ENCODE peak calls at places on chromosomes 5 and 9, in ten cellular contexts. C is mesenteric fat pad; Y is astrocyte of the hippocampus; L is T-helper 1 cell; K is central memory CD4-positive, alpha-beta T cell; I is left ventricle myocardium superior; F is posterior cingulate gyrus; N is activated T-cell treated with anti-CD3 and anti-CD28 coated beads for 1 hour; P is activated CD4-positive, alpha-beta T cell treated with anti-CD3 and anti-CD28 coated beads, Interleukin-2, amount 50 U/mL, for 1 hour; J is fibroblast of mammary gland. T is an unnamed sample.

GRCh38 chr9:36987409-36987808 is 46.7 kb downstream of the PAX5 start:
- DNase-seq in J (no peak), Y (no peak), P (no peak), L (no peak), N (no peak), I (no peak), C (peak; percentile 30), F (no peak), K (no peak), T (no peak)

GRCh38 chr9:33229359-33230120 is 10.4 kb upstream of the SPINK4 start:
- DNase-seq in F (no peak), L (no peak), C (no peak), Y (no peak), K (no peak), P (no peak), J (no peak), I (no peak), N (no peak), T (no peak)

GRCh38 chr5:113480243-113480642 is 8.0 kb downstream of the MCC start:
- DNase-seq in J (peak; percentile 3), L (no peak), Y (no peak), P (no peak), K (no peak), F (no peak), N (no peak), I (no peak), C (no peak), T (no peak)

GRCh38 chr5:168152660-168153059 is 138.8 kb upstream of the WWC1 start:
- DNase-seq in Y (no peak), J (no peak), K (no peak), L (no peak), I (no peak), N (no peak), C (no peak), P (no peak), F (no peak), T (no peak)

GRCh38 chr5:95713960-95714710 is 17.0 kb upstream of the RHOBTB3 start:
- DNase-seq in I (no peak), P (no peak), K (no peak), Y (no peak), N (no peak), F (no peak), L (no peak), J (no peak), C (no peak), T (no peak)

GRCh38 chr5:19067741-19068140 is 920.3 kb downstream of the CDH18 start:
- DNase-seq in N (no peak), P (no peak), I (no peak), Y (no peak), C (no peak), L (no peak), F (no peak), J (no peak), K (no peak), T (no peak)

GRCh38 chr9:30075451-30076199 is 2308.8 kb upstream of the ACO1 start:
- DNase-seq in K (peak; percentile 16), I (no peak), N (no peak), Y (no peak), C (no peak), L (peak; percentile 67), F (no peak), P (no peak), J (peak; percentile 1), T (no peak)

GRCh38 chr5:174328626-174329299 is 283.3 kb downstream of the NSG2 start:
- DNase-seq in I (no peak), L (no peak), F (no peak), Y (peak; percentile 49), N (no peak), P (no peak), J (peak; percentile 17), C (peak; percentile 49), K (no peak), T (no peak)

GRCh38 chr5:80960531-80961375 is 590 bp downstream of the RASGRF2 start:
- DNase-seq in N (peak; percentile 29), K (peak; percentile 40), C (no peak), Y (peak; percentile 77), F (peak; percentile 80), P (peak; percentile 44), L (peak; percentile 53), J (no peak), I (peak; percentile 59), T (no peak)

GRCh38 chr9:121298689-121299112 is 30.7 kb downstream of the GSN start:
- DNase-seq in I (peak; percentile 49), C (no peak), F (no peak), Y (no peak), J (peak; percentile 64), N (no peak), L (no peak), P (no peak), K (no peak), T (no peak)

GRCh38 chr5:130624805-130625204 is 540.3 kb downstream of the HINT1 start:
- DNase-seq in C (no peak), Y (no peak), K (no peak), N (no peak), F (no peak), P (no peak), L (no peak), I (no peak), J (no peak), T (no peak)

GRCh38 chr5:171562822-171563221 is 143.4 kb downstream of the FGF18 start:
- DNase-seq in I (no peak), P (no peak), Y (no peak), N (no peak), F (no peak), C (no peak), K (no peak), L (no peak), J (peak; percentile 53), T (no peak)

GRCh38 chr5:59130441-59130840 is 547.6 kb downstream of the RAB3C start:
- DNase-seq in Y (no peak), C (no peak), K (no peak), P (no peak), L (no peak), F (no peak), I (no peak), J (peak; percentile 84), N (no peak), T (no peak)

GRCh38 chr5:14063117-14063516 is 80.0 kb upstream of the TRIO start:
- DNase-seq in K (no peak), F (no peak), I (no peak), N (no peak), P (no peak), L (no peak), C (no peak), Y (peak; percentile 68), J (peak; percentile 40), T (no peak)

GRCh38 chr9:127088724-127089615 is 33.5 kb downstream of the ANGPTL2 start:
- DNase-seq in L (no peak), I (no peak), Y (no peak), N (no peak), F (no peak), P (no peak), K (no peak), J (no peak), C (peak; percentile 77), T (no peak)

GRCh38 chr5:88683506-88684135 is 199.4 kb downstream of the MEF2C start:
- DNase-seq in I (no peak), J (no peak), Y (peak; percentile 96), C (no peak), F (peak; percentile 62), P (no peak), L (no peak), K (no peak), N (no peak), T (no peak)

GRCh38 chr9:107546859-107547258 is 57.3 kb upstream of the KLF4 start:
- DNase-seq in J (no peak), K (no peak), N (no peak), C (no peak), L (no peak), I (no peak), P (no peak), F (no peak), Y (no peak), T (no peak)

GRCh38 chr5:97019435-97020117 is 83.7 kb downstream of the LNPEP start:
- DNase-seq in C (no peak), K (no peak), P (no peak), N (no peak), I (no peak), J (no peak), Y (peak; percentile 89), L (no peak), F (no peak), T (no peak)

T was measured in naive B cell.